ENCODE peak calls at places on chromosome 9, in six cellular contexts. K, O, J, U, T and I are unnamed samples.

GRCh38 chr9:136622538-136622948 is 40.2 kb upstream of the EGFL7 start:
- DNase-seq in K (no peak), O (no peak), J (no peak), U (no peak), T (peak), I (no peak)

GRCh38 chr9:27749838-27750237 is 176.6 kb upstream of the C9orf72 start:
- DNase-seq in K (peak), O (no peak), J (no peak), U (peak), T (no peak), I (no peak)

GRCh38 chr9:99105152-99106043 is 485 bp downstream of the TGFBR1 start:
- DNase-seq in K (peak), O (peak), J (peak), U (no peak), T (peak), I (peak)

GRCh38 chr9:89011683-89012082 is 20.4 kb downstream of the S1PR3 start:
- DNase-seq in K (no peak), O (no peak), J (no peak), U (no peak), T (no peak), I (no peak)

GRCh38 chr9:68530618-68531017 is 10.1 kb downstream of the TMEM252 start:
- DNase-seq in K (peak), O (peak), J (no peak), U (no peak), T (peak), I (no peak)

GRCh38 chr9:105341784-105342183 is 97.3 kb downstream of the SLC44A1 start:
- DNase-seq in K (no peak), O (no peak), J (no peak), U (no peak), T (no peak), I (no peak)

GRCh38 chr9:16532681-16533450 is 337.6 kb downstream of the BNC2 start:
- DNase-seq in K (no peak), O (no peak), J (no peak), U (no peak), T (no peak), I (no peak)

GRCh38 chr9:73780916-73781315 is 629.3 kb downstream of the ANXA1 start:
- DNase-seq in K (no peak), O (no peak), J (no peak), U (no peak), T (no peak), I (no peak)

GRCh38 chr9:126020836-126021235 is 273.7 kb downstream of the PBX3 start:
- DNase-seq in K (no peak), O (no peak), J (no peak), U (no peak), T (peak), I (no peak)

GRCh38 chr9:109203761-109204360 is 36.8 kb upstream of the FRRS1L start:
- DNase-seq in K (no peak), O (no peak), J (no peak), U (no peak), T (no peak), I (no peak)

GRCh38 chr9:130128251-130128650 is 44.0 kb upstream of the NCS1 start:
- DNase-seq in K (no peak), O (no peak), J (peak), U (no peak), T (peak), I (no peak)

GRCh38 chr9:95736891-95737522 is 138.5 kb upstream of the ERCC6L2 start:
- DNase-seq in K (no peak), O (peak), J (no peak), U (no peak), T (no peak), I (no peak)

GRCh38 chr9:19496321-19496720 is 87.5 kb downstream of the ACER2 start:
- DNase-seq in K (no peak), O (no peak), J (no peak), U (no peak), T (no peak), I (no peak)

GRCh38 chr9:33510264-33511183 is 13.5 kb upstream of the ANKRD18B start:
- DNase-seq in K (peak), O (peak), J (peak), U (peak), T (peak), I (peak)

GRCh38 chr9:75054373-75055001 is 26.4 kb upstream of the CARNMT1 start:
- DNase-seq in K (no peak), O (no peak), J (no peak), U (no peak), T (no peak), I (no peak)

GRCh38 chr9:115694991-115695390 is 458.6 kb upstream of the PAPPA start:
- DNase-seq in K (no peak), O (no peak), J (no peak), U (no peak), T (no peak), I (no peak)

GRCh38 chr9:97470076-97470475 is 31.4 kb upstream of the TMOD1 start:
- DNase-seq in K (peak), O (no peak), J (no peak), U (peak), T (no peak), I (no peak)

DNA sequence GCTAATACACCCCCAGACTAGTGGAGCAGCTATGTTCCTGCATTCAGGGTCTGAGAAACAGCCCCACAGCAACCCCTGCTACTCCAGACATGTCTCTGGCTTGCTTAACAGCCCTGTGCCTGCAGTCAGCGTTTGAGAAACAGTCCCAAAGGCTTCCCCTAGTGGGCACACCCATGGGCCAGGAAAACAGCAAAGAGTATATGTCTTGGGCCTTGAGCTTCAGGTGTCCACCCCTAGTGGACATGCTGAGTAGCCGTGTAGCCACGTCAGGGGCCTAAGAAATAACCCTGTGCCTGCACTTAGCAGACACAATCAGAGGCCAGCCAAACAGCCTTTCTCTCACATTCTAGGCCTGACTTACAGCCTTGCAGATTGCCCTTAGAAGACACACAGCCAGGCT is 698.6 kb downstream of the PTPRD start:
- DNase-seq in K (peak), O (no peak), J (no peak), U (no peak), T (peak), I (no peak)
- TF ChIP-seq CTCF in K (no peak), O (no peak), J (no peak), U (no peak), T (no peak), I (no peak)

DNA sequence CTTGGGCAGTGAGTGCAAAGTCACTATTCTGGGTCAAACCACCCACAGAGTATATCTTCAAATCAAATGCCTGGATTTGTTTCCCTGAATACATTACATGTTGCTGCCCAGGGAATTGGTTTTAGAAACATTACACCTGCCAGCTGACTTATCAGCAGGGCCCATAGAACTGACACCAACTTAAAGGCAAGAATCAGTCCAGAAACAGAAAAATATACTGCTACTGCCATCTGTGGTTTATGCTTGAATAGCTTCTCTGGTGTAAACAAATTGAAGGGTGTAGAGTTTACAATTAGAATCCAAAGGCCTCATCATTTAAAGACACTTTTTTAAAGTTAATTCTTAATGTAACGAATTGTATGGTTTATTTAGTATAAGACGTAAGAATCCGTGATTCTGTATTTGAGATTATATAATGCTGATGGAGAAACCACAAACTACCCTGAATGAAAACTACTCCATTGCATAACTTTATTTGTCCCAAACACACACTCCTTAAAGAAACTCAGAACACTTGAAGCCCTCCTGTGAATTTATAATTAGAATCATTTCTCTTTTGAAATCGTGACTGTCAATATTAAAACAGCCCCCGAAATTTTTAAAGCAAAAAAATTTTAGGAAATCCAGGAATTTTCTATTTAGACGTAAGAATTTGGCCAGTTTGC is 6.2 kb downstream of the NR6A1 start:
- DNase-seq in K (no peak), O (no peak), J (no peak), U (no peak), T (no peak), I (peak)
- TF ChIP-seq CTCF in K (no peak), O (peak), J (no peak), U (peak), T (no peak), I (peak)

DNA sequence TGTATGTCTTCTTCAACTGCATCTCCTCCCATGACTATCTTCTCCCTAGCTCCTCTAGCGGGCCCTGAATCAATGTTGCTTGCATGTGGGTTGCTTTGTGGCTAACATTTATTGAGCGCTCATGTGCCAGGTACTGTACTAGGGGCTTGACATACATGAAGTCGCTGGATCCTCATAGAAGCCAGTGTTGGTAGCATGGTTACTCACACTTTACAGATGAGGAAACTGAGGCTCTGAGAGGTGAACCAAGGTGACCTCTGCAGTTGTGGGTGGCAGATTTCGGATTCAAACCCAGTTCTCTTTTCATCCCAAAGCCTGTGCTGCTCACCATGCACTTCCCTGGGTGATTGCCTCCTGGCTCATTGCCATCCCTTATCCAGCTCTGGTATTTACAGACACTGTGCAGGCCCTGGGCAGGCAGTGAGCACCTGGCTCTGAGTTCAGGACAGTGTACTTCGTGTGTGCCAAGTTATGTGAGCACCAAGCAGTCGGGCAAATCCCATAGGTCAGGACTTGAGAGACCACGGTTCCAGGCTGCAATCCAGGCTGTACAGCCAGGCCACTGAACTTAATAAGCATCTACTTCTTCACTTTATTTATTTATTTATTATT is 1.3 kb downstream of the LRSAM1 start:
- DNase-seq in K (no peak), O (peak), J (no peak), U (no peak), T (no peak), I (no peak)
- TF ChIP-seq CTCF in K (no peak), O (no peak), J (no peak), U (no peak), T (no peak), I (no peak)

GRCh38 chr9:1916676-1917075 is 98.5 kb upstream of the SMARCA2 start:
- DNase-seq in K (no peak), O (no peak), J (no peak), U (peak), T (no peak), I (no peak)

GRCh38 chr9:1918642-1919041 is 96.5 kb upstream of the SMARCA2 start:
- DNase-seq in K (no peak), O (no peak), J (no peak), U (no peak), T (no peak), I (no peak)

GRCh38 chr9:1927546-1927945 is 87.6 kb upstream of the SMARCA2 start:
- DNase-seq in K (no peak), O (no peak), J (no peak), U (no peak), T (no peak), I (no peak)

GRCh38 chr9:1919229-1919628 is 95.9 kb upstream of the SMARCA2 start:
- DNase-seq in K (peak), O (no peak), J (no peak), U (no peak), T (no peak), I (no peak)

GRCh38 chr9:1922026-1922425 is 93.1 kb upstream of the SMARCA2 start:
- DNase-seq in K (peak), O (no peak), J (no peak), U (no peak), T (no peak), I (no peak)
- TF ChIP-seq CTCF in K (no peak), O (no peak), J (no peak), U (no peak), T (no peak), I (no peak)

GRCh38 chr9:84670106-84670800 is 724 bp downstream of the NTRK2 start:
- DNase-seq in K (peak), O (peak), J (no peak), U (peak), T (peak), I (peak)
- TF ChIP-seq CTCF in K (no peak), O (no peak), J (no peak), U (no peak), T (no peak), I (no peak)